ENCODE peak calls at places on chromosomes 2 and 18, in ten cellular contexts. N, P, R, V, H, C, B, J, T and Q are unnamed samples.
A peak's percentile ranks its signal among the peaks of the same experiment; 100 is the strongest.

GRCh38 chr2:88038263-88039105 is 17.1 kb downstream of the KRCC1 start:
- DNase-seq in V (peak; percentile 73), R (no peak), T (peak; percentile 93), N (no peak), C (no peak), J (no peak), B (no peak), P (no peak), H (peak; percentile 91), Q (no peak)

GRCh38 chr2:120225549-120226065 is 2.4 kb upstream of the TMEM185B start:
- DNase-seq in C (no peak), H (no peak), T (no peak), P (no peak), V (no peak), J (no peak), R (no peak), B (no peak), N (peak; percentile 24), Q (no peak)

GRCh38 chr18:24530630-24531111 is 70.2 kb downstream of the HRH4 start:
- DNase-seq in B (no peak), C (no peak), H (peak; percentile 78), N (no peak), J (no peak), R (no peak), P (no peak), V (no peak), T (peak; percentile 77), Q (no peak)

GRCh38 chr2:224378087-224379085 is 23.5 kb downstream of the FAM124B start:
- DNase-seq in C (no peak), J (no peak), N (no peak), P (no peak), B (no peak), H (no peak), V (no peak), T (no peak), R (no peak), Q (no peak)

GRCh38 chr2:127681976-127682857 is 6.9 kb upstream of the LIMS2 start:
- DNase-seq in B (no peak), T (no peak), P (no peak), V (no peak), H (no peak), J (no peak), R (no peak), N (no peak), C (no peak), Q (no peak)

GRCh38 chr2:172701250-172701649 is 34.4 kb upstream of the RAPGEF4 start:
- DNase-seq in J (no peak), C (no peak), V (no peak), B (no peak), T (peak; percentile 86), P (no peak), H (peak; percentile 97), R (no peak), N (no peak), Q (no peak)

GRCh38 chr2:119158563-119159347 is at the start of gene C1QL2:
- DNase-seq in H (peak; percentile 16), V (peak; percentile 73), N (no peak), T (no peak), C (no peak), J (no peak), R (no peak), B (no peak), P (no peak), Q (peak; percentile 79)

GRCh38 chr2:150878347-150878746 is 383.3 kb downstream of the RBM43 start:
- DNase-seq in V (no peak), C (no peak), B (no peak), H (peak; percentile 74), N (no peak), J (no peak), R (no peak), T (peak; percentile 28), P (no peak), Q (no peak)

GRCh38 chr2:66573866-66574265 is 138.9 kb downstream of the MEIS1 start:
- DNase-seq in H (no peak), P (no peak), C (no peak), V (peak; percentile 89), T (no peak), B (no peak), R (peak; percentile 64), J (no peak), N (no peak), Q (no peak)

GRCh38 chr2:152098798-152099654 is at the start of gene CACNB4:
- DNase-seq in V (peak; percentile 25), B (no peak), C (peak; percentile 20), N (no peak), R (no peak), T (no peak), P (peak; percentile 24), H (peak; percentile 46), J (no peak), Q (no peak)

GRCh38 chr2:15112216-15112615 is 448.9 kb downstream of the NBAS start:
- DNase-seq in T (peak; percentile 47), V (peak; percentile 53), P (no peak), N (no peak), H (peak; percentile 15), C (no peak), R (no peak), B (no peak), J (no peak), Q (no peak)

GRCh38 chr2:238513346-238513745 is 86.6 kb downstream of the ASB1 start:
- DNase-seq in V (peak; percentile 70), B (no peak), C (peak; percentile 30), T (no peak), H (peak; percentile 81), R (peak; percentile 91), P (no peak), N (no peak), J (no peak), Q (no peak)

GRCh38 chr2:8376603-8377423 is 305.0 kb upstream of the ID2 start:
- DNase-seq in H (peak; percentile 63), R (no peak), B (no peak), J (no peak), V (no peak), P (no peak), T (peak; percentile 10), C (no peak), N (no peak), Q (no peak)

GRCh38 chr18:23881778-23882177 is 132.8 kb upstream of the TTC39C start:
- DNase-seq in H (no peak), N (no peak), B (no peak), C (no peak), R (no peak), V (no peak), T (no peak), J (no peak), P (no peak), Q (no peak)

GRCh38 chr2:184031402-184032147 is 566.8 kb upstream of the ZNF804A start:
- DNase-seq in B (no peak), C (no peak), J (no peak), N (no peak), R (no peak), V (peak; percentile 29), P (no peak), T (no peak), H (no peak), Q (no peak)

GRCh38 chr2:42089340-42089925 is 41.6 kb downstream of the PKDCC start:
- DNase-seq in T (no peak), B (peak; percentile 55), C (peak; percentile 71), N (peak; percentile 82), H (peak; percentile 80), P (peak; percentile 57), J (no peak), R (peak; percentile 89), V (peak; percentile 89), Q (no peak)
- H3K27ac ChIP-seq in T (no peak overlapping the region), B (no peak overlapping the region), C (no peak overlapping the region), N (no peak overlapping the region), H (no peak overlapping the region), P (no peak overlapping the region), J (no peak overlapping the region), R (no peak overlapping the region), V (no peak overlapping the region), Q (no peak overlapping the region)

GRCh38 chr2:142875642-142876041 is 1.8 kb upstream of the KYNU start:
- DNase-seq in P (no peak), J (no peak), H (peak; percentile 10), C (no peak), R (no peak), B (no peak), T (peak; percentile 56), N (no peak), V (no peak), Q (no peak)
- H3K27ac ChIP-seq in P (no peak overlapping the region), J (peak overlapping the region; percentile 83), H (no peak overlapping the region), C (no peak overlapping the region), R (no peak overlapping the region), B (no peak overlapping the region), T (no peak overlapping the region), N (no peak overlapping the region), V (no peak overlapping the region), Q (no peak overlapping the region)

GRCh38 chr2:30155202-30155601 is 8.4 kb downstream of the YPEL5 start:
- DNase-seq in V (no peak), H (no peak), P (no peak), B (no peak), J (no peak), N (no peak), T (peak; percentile 35), C (no peak), R (no peak), Q (no peak)
- H3K27ac ChIP-seq in V (no peak overlapping the region), H (no peak overlapping the region), P (no peak overlapping the region), B (no peak overlapping the region), J (no peak overlapping the region), N (no peak overlapping the region), T (no peak overlapping the region), C (no peak overlapping the region), R (no peak overlapping the region), Q (no peak overlapping the region)

GRCh38 chr18:74541703-74542555 is 7.6 kb downstream of the CNDP1 start:
- DNase-seq in J (no peak), R (no peak), P (no peak), T (no peak), V (no peak), B (no peak), H (no peak), C (peak; percentile 57), N (no peak), Q (peak; percentile 20)
- H3K27ac ChIP-seq in J (peak overlapping the region; percentile 9), R (no peak overlapping the region), P (no peak overlapping the region), T (no peak overlapping the region), V (no peak overlapping the region), B (no peak overlapping the region), H (no peak overlapping the region), C (no peak overlapping the region), N (no peak overlapping the region), Q (peak overlapping the region; percentile 90)